ENCODE peak calls at places on chromosomes 7 and 10, in four cellular contexts. S is activated naive CD8-positive, alpha-beta T cell treated with anti-CD3 and anti-CD28 coated beads for 36 hours; G is CD8-positive, alpha-beta T cell; M is AG09309. X is an unnamed sample.

GRCh38 chr10:15704581-15704968 is 15.1 kb downstream of the ITGA8 start:
- DNase-seq in S (no peak), G (no peak), M (no peak), X (peak; percentile 20)

GRCh38 chr10:60526024-60526585 is 136.4 kb upstream of the ANK3 start:
- DNase-seq in S (no peak), G (no peak), M (no peak), X (no peak)

GRCh38 chr10:102773320-102773719 is 29.6 kb downstream of the WBP1L start:
- DNase-seq in S (no peak), G (no peak), M (no peak), X (no peak)

GRCh38 chr7:121824276-121824675 is 48.7 kb upstream of the PTPRZ1 start:
- DNase-seq in S (no peak), G (no peak), M (no peak), X (no peak)

GRCh38 chr10:48836605-48837004 is 103.0 kb downstream of the LRRC18 start:
- DNase-seq in S (no peak), G (no peak), M (no peak), X (no peak)

GRCh38 chr10:112587709-112588108 is 140.7 kb downstream of the VTI1A start:
- DNase-seq in S (no peak), G (no peak), M (no peak), X (no peak)

GRCh38 chr10:42769173-42769572 is 13.4 kb upstream of the BMS1 start:
- DNase-seq in S (no peak), G (no peak), M (no peak), X (no peak)

GRCh38 chr10:92844746-92845145 is 3.6 kb upstream of the EXOC6 start:
- DNase-seq in S (no peak), G (no peak), M (no peak), X (no peak)

GRCh38 chr10:94047302-94047701 is 53.6 kb downstream of the PLCE1 start:
- DNase-seq in S (no peak), G (no peak), M (no peak), X (no peak)

GRCh38 chr10:70595566-70596016 is 7.0 kb downstream of the PRF1 start:
- DNase-seq in S (no peak), G (no peak), M (no peak), X (no peak)

GRCh38 chr7:42573904-42574692 is 337.1 kb upstream of the GLI3 start:
- DNase-seq in S (no peak), G (no peak), M (peak; percentile 11), X (no peak)

GRCh38 chr7:126368-126767 is 66.0 kb upstream of the FAM20C start:
- DNase-seq in S (no peak), G (no peak), M (no peak), X (no peak)

GRCh38 chr10:31083765-31084184 is 52.1 kb upstream of the ZNF438 start:
- DNase-seq in S (peak; percentile 63), G (peak; percentile 35), M (no peak), X (no peak)

GRCh38 chr10:90871279-90871760 is 454 bp upstream of the RPP30 start:
- DNase-seq in S (peak; percentile 28), G (no peak), M (no peak), X (no peak)

GRCh38 chr7:100444311-100445278 is 8.3 kb upstream of the PPP1R35 start:
- DNase-seq in S (no peak), G (no peak), M (no peak), X (no peak)

GRCh38 chr7:157558061-157558460 is 221.3 kb downstream of the DNAJB6 start:
- DNase-seq in S (no peak), G (no peak), M (no peak), X (no peak)

GRCh38 chr7:84857336-84857735 is 329.5 kb downstream of the SEMA3D start:
- DNase-seq in S (no peak), G (no peak), M (no peak), X (no peak)

GRCh38 chr7:21767300-21767900 is 178.3 kb downstream of the CDCA7L start:
- DNase-seq in S (peak; percentile 17), G (no peak), M (peak; percentile 11), X (no peak)

X was measured in BJ.